ENCODE peak calls at places on chromosomes 3 and 15, in eight cellular contexts. R is stimulated activated CD8-positive, alpha-beta memory T cell treated with anti-CD3 and anti-CD28 coated beads, Interleukin-7, amount 100 ng/mL, for 1 hour; M is AG04450; P is heart left ventricle; O is hepatic stellate cell; D is activated T-helper 1 cell treated with Interleukin-2 at 50 U/mL for 16 hours; B is cardiac muscle cell; U is neuronal stem cell. A is an unnamed sample.

GRCh38 chr3:131048030-131048429 is 21.4 kb downstream of the NEK11 start:
- DNase-seq in R (no peak), B (no peak), P (no peak), U (no peak), M (no peak), D (no peak), O (no peak), A (no peak)

GRCh38 chr15:61112231-61112630 is 116.9 kb downstream of the RORA start:
- DNase-seq in B (peak), D (no peak), U (no peak), R (no peak), M (no peak), O (peak), P (no peak), A (no peak)

GRCh38 chr3:195810455-195810845 is 1.3 kb downstream of the MUC4 start:
- DNase-seq in P (no peak), B (no peak), D (no peak), O (no peak), R (no peak), M (no peak), U (no peak), A (no peak)

GRCh38 chr3:39626198-39626597 is 158.7 kb downstream of the MOBP start:
- DNase-seq in O (no peak), P (no peak), D (no peak), U (no peak), B (no peak), M (no peak), R (no peak), A (no peak)

GRCh38 chr3:170542704-170543103 is 43.2 kb downstream of the SLC7A14 start:
- DNase-seq in U (no peak), B (no peak), R (no peak), O (no peak), D (no peak), P (no peak), M (no peak), A (no peak)

GRCh38 chr15:62856466-62857246 is 185.9 kb upstream of the TPM1 start:
- DNase-seq in D (no peak), B (no peak), P (no peak), O (no peak), U (no peak), R (no peak), M (no peak), A (no peak)

GRCh38 chr3:4416961-4417360 is 50.1 kb downstream of the SUMF1 start:
- DNase-seq in M (peak), D (no peak), P (no peak), U (no peak), B (no peak), O (peak), R (no peak), A (no peak)

GRCh38 chr3:16512435-16513140 is 911 bp downstream of the RFTN1 start:
- DNase-seq in M (no peak), O (peak), R (no peak), U (no peak), P (peak), B (peak), D (peak), A (peak)

GRCh38 chr3:112378989-112379692 is 46.2 kb downstream of the CD200 start:
- DNase-seq in D (no peak), O (no peak), R (no peak), U (no peak), P (no peak), M (peak), B (no peak), A (no peak)